ENCODE peak calls at places on chromosomes 2 and 18, in four cellular contexts. One of them, this sample, is unnamed.

GRCh38 chr2:108612153-108612513 is 77.9 kb downstream of the LIMS1 start:
- DNase-seq in spleen: no peak
- DNase-seq in transverse colon: peak
- DNase-seq in dorsolateral prefrontal cortex: no peak
- DNase-seq in this sample: no peak

GRCh38 chr2:9087151-9087681 is 83.7 kb upstream of the MBOAT2 start:
- DNase-seq in spleen: no peak
- DNase-seq in transverse colon: no peak
- DNase-seq in dorsolateral prefrontal cortex: no peak
- DNase-seq in this sample: no peak

GRCh38 chr18:37484893-37485834 is 80.4 kb downstream of the CELF4 start:
- DNase-seq in spleen: no peak
- DNase-seq in transverse colon: peak
- DNase-seq in dorsolateral prefrontal cortex: peak
- DNase-seq in this sample: no peak

GRCh38 chr2:26885651-26886329 is 37.9 kb downstream of the DPYSL5 start:
- DNase-seq in spleen: no peak
- DNase-seq in transverse colon: no peak
- DNase-seq in dorsolateral prefrontal cortex: no peak
- DNase-seq in this sample: no peak

GRCh38 chr2:54599914-54600313 is 123.5 kb upstream of the EML6 start:
- DNase-seq in spleen: no peak
- DNase-seq in transverse colon: peak
- DNase-seq in dorsolateral prefrontal cortex: no peak
- DNase-seq in this sample: peak

GRCh38 chr2:3626817-3627499 is 31.0 kb upstream of the ALLC start:
- DNase-seq in spleen: peak
- DNase-seq in transverse colon: no peak
- DNase-seq in dorsolateral prefrontal cortex: no peak
- DNase-seq in this sample: no peak

GRCh38 chr2:171201767-171202166 is 41.1 kb upstream of the TLK1 start:
- DNase-seq in spleen: no peak
- DNase-seq in transverse colon: no peak
- DNase-seq in dorsolateral prefrontal cortex: no peak
- DNase-seq in this sample: no peak

GRCh38 chr2:144516981-144517824 is 2.7 kb downstream of the ZEB2 start:
- DNase-seq in spleen: peak
- DNase-seq in transverse colon: peak
- DNase-seq in dorsolateral prefrontal cortex: no peak
- DNase-seq in this sample: no peak

GRCh38 chr2:190792956-190793888 is 87.4 kb upstream of the GLS start:
- DNase-seq in spleen: no peak
- DNase-seq in transverse colon: no peak
- DNase-seq in dorsolateral prefrontal cortex: no peak
- DNase-seq in this sample: no peak

GRCh38 chr2:39306626-39307025 is 62.9 kb upstream of the CDKL4 start:
- DNase-seq in spleen: no peak
- DNase-seq in transverse colon: no peak
- DNase-seq in dorsolateral prefrontal cortex: no peak
- DNase-seq in this sample: no peak

GRCh38 chr2:12806535-12806934 is 89.8 kb downstream of the TRIB2 start:
- DNase-seq in spleen: no peak
- DNase-seq in transverse colon: no peak
- DNase-seq in dorsolateral prefrontal cortex: no peak
- DNase-seq in this sample: no peak

GRCh38 chr2:37168217-37168981 is 11.6 kb upstream of the EIF2AK2 start:
- DNase-seq in spleen: no peak
- DNase-seq in transverse colon: peak
- DNase-seq in dorsolateral prefrontal cortex: no peak
- DNase-seq in this sample: no peak

GRCh38 chr2:105237045-105237765 is 4.3 kb upstream of the GPR45 start:
- DNase-seq in spleen: no peak
- DNase-seq in transverse colon: no peak
- DNase-seq in dorsolateral prefrontal cortex: no peak
- DNase-seq in this sample: no peak

GRCh38 chr2:137511526-137511925 is 452.7 kb upstream of the HNMT start:
- DNase-seq in spleen: no peak
- DNase-seq in transverse colon: no peak
- DNase-seq in dorsolateral prefrontal cortex: no peak
- DNase-seq in this sample: no peak

GRCh38 chr2:2328847-2329246 is 2.2 kb downstream of the MYT1L start:
- DNase-seq in spleen: no peak
- DNase-seq in transverse colon: no peak
- DNase-seq in dorsolateral prefrontal cortex: no peak
- DNase-seq in this sample: peak

GRCh38 chr2:10188211-10188610 is 65.7 kb downstream of the RRM2 start:
- DNase-seq in spleen: no peak
- DNase-seq in transverse colon: no peak
- DNase-seq in dorsolateral prefrontal cortex: no peak
- DNase-seq in this sample: peak

GRCh38 chr2:136325844-136326291 is 207.9 kb upstream of the CXCR4 start:
- DNase-seq in spleen: no peak
- DNase-seq in transverse colon: no peak
- DNase-seq in dorsolateral prefrontal cortex: no peak
- DNase-seq in this sample: no peak

GRCh38 chr2:74566423-74567085 is 12.0 kb downstream of the DOK1 start:
- DNase-seq in spleen: no peak
- DNase-seq in transverse colon: no peak
- DNase-seq in dorsolateral prefrontal cortex: no peak
- DNase-seq in this sample: no peak

GRCh38 chr2:230910546-230911135 is 14.4 kb downstream of the GPR55 start:
- DNase-seq in spleen: peak
- DNase-seq in transverse colon: peak
- DNase-seq in dorsolateral prefrontal cortex: no peak
- DNase-seq in this sample: no peak

GRCh38 chr2:65057391-65058052 is 1.3 kb downstream of the CEP68 start:
- DNase-seq in spleen: no peak
- DNase-seq in transverse colon: no peak
- DNase-seq in dorsolateral prefrontal cortex: no peak
- DNase-seq in this sample: peak

GRCh38 chr2:152228215-152228614 is 52.7 kb upstream of the STAM2 start:
- DNase-seq in spleen: no peak
- DNase-seq in transverse colon: no peak
- DNase-seq in dorsolateral prefrontal cortex: no peak
- DNase-seq in this sample: no peak

DNA sequence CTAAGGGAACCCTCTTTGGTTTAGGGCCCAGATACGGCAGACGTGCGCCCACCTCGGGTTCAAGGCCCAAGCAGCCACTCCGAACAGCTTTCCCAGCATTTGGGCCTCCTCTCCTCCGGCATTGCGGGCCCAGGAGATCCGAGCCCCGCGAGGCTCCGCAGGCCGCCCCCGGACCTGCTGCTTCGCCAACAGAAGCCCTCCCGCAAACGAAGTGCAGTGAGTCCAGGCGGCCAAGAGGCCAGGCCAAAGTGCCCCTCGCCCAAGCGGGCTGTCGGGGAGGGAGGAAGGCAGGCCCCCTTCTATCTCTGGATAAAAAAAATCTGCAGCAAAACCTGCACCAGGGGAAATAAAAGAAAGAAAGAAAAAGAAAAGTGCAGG is 6.0 kb downstream of the EN1 start:
- DNase-seq in spleen: peak
- DNase-seq in transverse colon: no peak
- DNase-seq in dorsolateral prefrontal cortex: no peak
- DNase-seq in this sample: no peak
- H3K4me3 ChIP-seq in spleen: peak
- H3K4me3 ChIP-seq in transverse colon: no peak
- H3K4me3 ChIP-seq in dorsolateral prefrontal cortex: peak
- H3K4me3 ChIP-seq in this sample: no peak

GRCh38 chr2:176471949-176472348 is 202.7 kb downstream of the MTX2 start:
- DNase-seq in spleen: no peak
- DNase-seq in transverse colon: no peak
- DNase-seq in dorsolateral prefrontal cortex: no peak
- DNase-seq in this sample: peak

GRCh38 chr2:176468471-176468870 is 199.2 kb downstream of the MTX2 start:
- DNase-seq in spleen: no peak
- DNase-seq in transverse colon: no peak
- DNase-seq in dorsolateral prefrontal cortex: no peak
- DNase-seq in this sample: no peak

GRCh38 chr2:176470713-176471112 is 201.5 kb downstream of the MTX2 start:
- DNase-seq in spleen: no peak
- DNase-seq in transverse colon: no peak
- DNase-seq in dorsolateral prefrontal cortex: no peak
- DNase-seq in this sample: no peak

GRCh38 chr2:176473851-176474250 is 204.6 kb downstream of the MTX2 start:
- DNase-seq in spleen: no peak
- DNase-seq in transverse colon: no peak
- DNase-seq in dorsolateral prefrontal cortex: no peak
- DNase-seq in this sample: no peak

DNA sequence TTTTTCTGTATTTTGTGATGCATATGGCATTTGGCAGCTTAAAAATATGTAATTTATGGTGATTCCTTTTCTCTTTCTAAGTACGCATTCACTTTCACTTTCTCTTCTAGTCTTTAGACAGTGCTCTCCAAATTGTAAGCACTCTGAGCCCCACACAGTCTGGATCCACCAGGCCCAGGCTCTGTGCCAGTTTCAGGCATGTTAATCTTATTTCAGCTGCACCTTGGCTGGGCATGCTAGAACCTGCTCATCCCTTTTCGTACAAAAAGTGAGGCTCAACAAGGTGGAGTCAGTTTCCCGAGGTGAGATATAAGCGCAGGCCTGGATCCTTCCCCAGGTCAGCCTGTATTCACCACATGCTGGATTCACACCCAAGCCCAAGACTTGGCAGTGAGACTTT is 203.9 kb downstream of the MTX2 start:
- DNase-seq in spleen: no peak
- DNase-seq in transverse colon: peak
- DNase-seq in dorsolateral prefrontal cortex: no peak
- DNase-seq in this sample: peak
- H3K4me3 ChIP-seq in spleen: peak
- H3K4me3 ChIP-seq in transverse colon: no peak
- H3K4me3 ChIP-seq in dorsolateral prefrontal cortex: no peak
- H3K4me3 ChIP-seq in this sample: peak

DNA sequence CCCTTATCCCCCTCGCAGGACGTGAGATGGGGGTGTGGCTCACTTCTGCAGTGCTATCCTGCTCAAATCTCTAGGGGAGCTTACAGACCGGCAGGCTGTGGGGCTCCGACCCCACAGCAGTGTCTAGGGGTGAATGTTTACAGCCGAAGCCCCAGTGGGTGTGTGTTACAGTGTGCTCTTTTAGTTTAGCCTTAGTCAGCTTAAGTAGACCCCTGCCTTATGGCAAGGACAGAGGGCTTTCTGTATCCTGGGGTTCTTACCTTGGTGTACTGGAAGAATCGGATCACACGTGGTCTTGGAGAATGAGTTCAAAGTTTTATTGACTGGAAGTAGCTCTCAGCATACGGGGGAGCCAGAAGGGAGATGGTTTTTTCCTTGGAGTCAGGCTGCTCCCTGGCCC is 348.2 kb upstream of the GYPC start:
- DNase-seq in spleen: no peak
- DNase-seq in transverse colon: no peak
- DNase-seq in dorsolateral prefrontal cortex: no peak
- DNase-seq in this sample: no peak
- H3K4me3 ChIP-seq in spleen: no peak
- H3K4me3 ChIP-seq in transverse colon: no peak
- H3K4me3 ChIP-seq in dorsolateral prefrontal cortex: no peak
- H3K4me3 ChIP-seq in this sample: no peak

DNA sequence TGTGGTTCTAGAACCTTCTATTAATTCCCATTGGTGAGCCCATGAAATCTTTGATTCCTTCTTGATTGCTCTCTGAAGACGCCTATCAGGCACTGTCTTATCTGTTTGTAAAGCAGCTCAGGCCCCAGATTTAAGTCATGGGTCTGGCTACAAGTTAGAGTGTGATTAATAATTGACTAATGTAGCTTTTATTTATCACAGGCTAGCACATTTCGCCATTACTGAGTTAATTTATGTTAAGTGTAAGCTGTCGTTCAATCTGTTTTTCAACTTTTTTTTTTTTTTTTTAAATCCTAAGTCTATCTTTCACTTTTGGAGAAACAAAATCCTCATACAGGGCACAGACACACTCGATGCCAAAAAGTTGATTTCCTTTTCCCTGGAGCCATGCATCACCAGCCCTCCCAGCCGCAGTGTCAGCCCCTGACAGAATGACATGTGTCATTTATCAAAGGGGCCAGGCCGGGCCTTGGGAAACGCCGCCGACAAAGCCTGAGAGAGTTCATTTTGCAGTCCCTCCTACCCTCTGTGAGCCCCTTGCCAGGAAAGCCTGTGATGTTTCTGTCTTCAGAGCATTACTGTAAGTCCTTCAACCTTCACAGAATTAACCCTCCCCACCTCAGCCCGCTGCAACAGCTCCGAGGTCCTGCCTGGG is 15.8 kb downstream of the TSHZ1 start:
- DNase-seq in spleen: peak
- DNase-seq in transverse colon: no peak
- DNase-seq in dorsolateral prefrontal cortex: no peak
- DNase-seq in this sample: no peak
- H3K4me3 ChIP-seq in spleen: no peak
- H3K4me3 ChIP-seq in transverse colon: no peak
- H3K4me3 ChIP-seq in dorsolateral prefrontal cortex: peak
- H3K4me3 ChIP-seq in this sample: no peak

DNA sequence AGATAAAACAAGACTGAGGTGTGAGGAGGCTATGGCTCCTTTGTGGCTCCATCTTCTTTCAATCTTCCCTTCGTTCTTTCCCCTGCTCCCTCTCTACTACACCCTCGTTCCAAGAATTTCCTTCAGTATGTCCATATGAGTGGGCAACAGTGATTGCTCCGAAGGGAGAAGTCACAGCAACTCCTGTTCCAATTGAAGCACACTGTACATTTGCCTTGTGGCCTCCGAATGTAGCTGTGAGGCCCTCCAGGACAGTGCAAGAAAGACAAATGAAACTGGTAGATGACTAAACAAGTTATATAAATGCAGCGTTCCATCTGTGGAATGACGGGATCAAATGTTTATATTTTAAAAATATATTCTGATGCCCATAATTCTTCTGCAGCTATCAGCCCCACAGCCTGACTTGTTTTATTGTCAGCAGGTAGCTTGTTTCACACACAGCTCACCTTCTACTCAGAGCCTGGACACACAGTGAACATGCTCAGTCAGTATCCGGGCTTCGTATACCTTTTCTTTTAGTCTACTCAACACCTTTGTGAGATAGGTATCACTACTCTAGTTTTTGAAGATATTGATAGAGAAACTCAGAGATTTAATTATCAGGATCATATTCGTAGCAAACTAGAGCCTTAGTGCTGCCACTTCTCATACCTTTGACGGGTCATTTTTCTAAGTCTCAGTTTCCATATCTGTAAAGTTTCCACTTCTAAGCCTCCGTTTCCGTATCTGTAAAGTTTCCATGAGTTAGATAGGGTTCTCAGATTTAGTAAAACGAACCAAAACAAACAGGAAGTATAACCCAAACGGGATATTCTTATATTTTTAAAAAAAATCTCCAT is 216.7 kb upstream of the STON1 start:
- DNase-seq in spleen: no peak
- DNase-seq in transverse colon: no peak
- DNase-seq in dorsolateral prefrontal cortex: no peak
- DNase-seq in this sample: no peak
- H3K4me3 ChIP-seq in spleen: peak
- H3K4me3 ChIP-seq in transverse colon: no peak
- H3K4me3 ChIP-seq in dorsolateral prefrontal cortex: peak
- H3K4me3 ChIP-seq in this sample: peak

This sample was measured in Jurkat, Clone E6-1.